ENCODE peak calls at places on chromosomes 13 and 19, in seven cellular contexts. C is CD8-positive, alpha-beta T cell; J is astrocyte of the cerebellum; G is fibroblast of mammary gland; I is cardiac muscle cell; X is cardiac fibroblast; V is choroid plexus epithelial cell. N is an unnamed sample.

GRCh38 chr13:56670563-56670962 is 470.2 kb upstream of the PRR20A start:
- DNase-seq in J (no peak), G (no peak), X (no peak), I (no peak), V (no peak), C (no peak), N (no peak)

GRCh38 chr19:17402982-17403855 is 2.2 kb downstream of the BST2 start:
- DNase-seq in V (peak; percentile 46), X (no peak), J (no peak), G (no peak), C (no peak), I (peak; percentile 75), N (no peak)

GRCh38 chr19:42023121-42023942 is 29.3 kb upstream of the ATP1A3 start:
- DNase-seq in J (no peak), C (no peak), X (peak; percentile 38), G (peak; percentile 11), V (peak; percentile 50), I (peak; percentile 29), N (peak; percentile 30)

GRCh38 chr13:44575741-44576395 is at the start of gene TSC22D1:
- DNase-seq in G (peak; percentile 51), C (peak; percentile 79), I (peak; percentile 57), V (peak; percentile 71), X (peak; percentile 62), J (no peak), N (peak; percentile 61)

GRCh38 chr19:8023371-8023770 is 17.9 kb upstream of the ELAVL1 start:
- DNase-seq in V (no peak), G (no peak), J (no peak), X (no peak), C (no peak), I (no peak), N (no peak)

GRCh38 chr13:64164435-64164834 is 2748.8 kb upstream of the PCDH20 start:
- DNase-seq in J (no peak), I (no peak), G (no peak), V (no peak), X (no peak), C (no peak), N (no peak)

GRCh38 chr19:20664917-20665781 is 3.8 kb upstream of the ZNF626 start:
- DNase-seq in I (peak; percentile 29), X (peak; percentile 34), V (peak; percentile 44), G (peak; percentile 6), C (no peak), J (no peak), N (no peak)

GRCh38 chr13:30033681-30034447 is 183.4 kb upstream of the UBL3 start:
- DNase-seq in V (peak; percentile 39), I (peak; percentile 46), C (no peak), J (peak; percentile 62), G (peak; percentile 96), X (peak; percentile 93), N (no peak)

GRCh38 chr19:55406869-55407624 is 541 bp downstream of the UBE2S start:
- DNase-seq in J (no peak), X (peak; percentile 43), V (peak; percentile 48), C (no peak), I (peak; percentile 56), G (peak; percentile 41), N (no peak)

GRCh38 chr19:21655540-21656126 is 111.7 kb downstream of the ZNF100 start:
- DNase-seq in G (no peak), C (no peak), X (no peak), J (no peak), I (no peak), V (no peak), N (no peak)

GRCh38 chr19:2355168-2356035 is 4.7 kb upstream of the TMPRSS9 start:
- DNase-seq in G (peak; percentile 15), I (no peak), X (no peak), J (no peak), C (no peak), V (no peak), N (no peak)

GRCh38 chr19:35266904-35267817 is 1.6 kb upstream of the USF2 start:
- DNase-seq in X (no peak), I (no peak), G (peak; percentile 7), C (peak; percentile 68), V (peak; percentile 38), J (no peak), N (peak; percentile 65)

GRCh38 chr19:9362905-9363304 is at the start of gene ZNF177:
- DNase-seq in X (peak; percentile 4), I (no peak), G (no peak), J (no peak), V (peak; percentile 4), C (no peak), N (no peak)

DNA sequence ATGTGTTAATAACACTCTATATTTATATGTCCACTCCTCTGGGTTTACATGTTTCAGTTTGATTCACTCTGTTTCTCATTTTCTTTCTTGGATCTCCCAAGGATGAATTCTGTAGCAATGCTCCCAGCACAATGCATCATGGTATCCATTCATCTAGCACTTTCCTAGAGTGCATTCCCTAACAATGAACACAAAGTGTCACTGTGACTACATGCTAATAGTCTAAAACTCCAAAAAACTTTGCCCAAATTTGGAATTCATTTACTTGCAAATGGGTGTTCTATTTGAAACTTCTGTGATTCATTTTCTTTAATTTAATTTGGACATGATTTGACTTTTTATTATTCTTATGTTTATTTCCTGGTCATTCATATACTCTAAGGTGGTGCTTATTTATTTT is 286.3 kb downstream of the POU4F1 start:
- DNase-seq in G (no peak), C (no peak), I (peak; percentile 22), X (peak; percentile 38), J (no peak), V (no peak), N (no peak)
- TF ChIP-seq CTCF in G (peak; percentile 16), C (no peak), I (peak; percentile 20), X (peak; percentile 44), J (peak; percentile 35), V (no peak), N (peak; percentile 37)

DNA sequence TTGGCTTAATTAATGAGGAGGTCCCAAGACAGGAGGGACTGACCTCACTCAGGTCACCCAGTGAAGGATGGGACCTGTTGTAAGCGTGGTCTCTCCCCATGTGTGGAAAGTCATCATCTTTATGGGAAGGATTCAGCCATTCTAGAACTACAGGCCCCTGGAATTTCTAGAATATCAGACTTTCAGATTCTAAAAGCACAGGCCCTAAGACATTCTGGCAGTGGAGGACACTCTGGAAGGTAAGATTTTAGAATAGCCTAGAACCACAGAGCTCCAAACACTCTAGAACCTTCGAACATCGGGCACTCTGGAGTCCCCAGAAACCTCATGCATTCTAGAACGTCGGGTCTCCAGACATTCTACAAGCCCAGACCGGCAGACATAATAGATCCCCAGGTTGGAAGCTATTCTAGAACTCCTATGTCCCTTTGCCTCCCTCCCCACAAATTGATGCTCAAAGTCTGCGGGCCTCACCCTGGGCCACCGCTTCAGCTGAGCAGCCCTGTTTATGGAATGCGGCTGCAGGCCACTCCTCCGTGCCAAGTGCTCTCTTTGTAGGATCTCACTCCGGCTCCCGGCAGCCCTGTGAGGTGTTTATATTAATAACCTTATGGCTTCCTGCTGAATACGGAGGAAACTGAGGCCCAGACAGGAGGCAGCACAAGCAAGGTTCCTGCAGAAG is 1.9 kb upstream of the KLK15 start:
- DNase-seq in G (no peak), J (no peak), I (peak; percentile 27), X (peak; percentile 6), C (no peak), V (peak; percentile 5), N (no peak)
- H3K4me3 ChIP-seq in G (peak overlapping the region; percentile 48), J (peak overlapping the region; percentile 49), I (peak overlapping the region; percentile 50), X (peak overlapping the region; percentile 58), C (peak overlapping the region; percentile 55), V (peak overlapping the region; percentile 65), N (peak overlapping the region; percentile 63)

GRCh38 chr19:50155520-50156109 is 7.5 kb downstream of the IZUMO2 start:
- DNase-seq in G (no peak), J (no peak), I (no peak), C (no peak), X (no peak), V (no peak), N (no peak)
- TF ChIP-seq CTCF in G (no peak), J (no peak), I (no peak), C (no peak), X (no peak), V (no peak), N (peak; percentile 43)

GRCh38 chr19:16366056-16366432 is 41.4 kb downstream of the KLF2 start:
- DNase-seq in C (peak; percentile 68), J (no peak), G (no peak), X (no peak), V (no peak), I (no peak), N (no peak)
- H3K4me3 ChIP-seq in C (peak overlapping the region; percentile 47), J (no peak overlapping the region), G (no peak overlapping the region), X (no peak overlapping the region), V (no peak overlapping the region), I (no peak overlapping the region), N (no peak overlapping the region)

GRCh38 chr13:92896842-92897241 is 329.8 kb upstream of the GPC6 start:
- DNase-seq in J (peak; percentile 8), X (peak; percentile 25), C (no peak), G (peak; percentile 27), V (peak; percentile 75), I (peak; percentile 49), N (no peak)
- TF ChIP-seq CTCF in J (peak; percentile 15), X (no peak), C (no peak), G (no peak), V (peak; percentile 46), I (peak; percentile 25), N (no peak)

GRCh38 chr19:30227661-30228112 is 144.5 kb upstream of the ZNF536 start:
- DNase-seq in V (peak; percentile 50), X (peak; percentile 53), G (peak; percentile 12), C (no peak), J (peak; percentile 5), I (peak; percentile 87), N (peak; percentile 65)
- H3K4me3 ChIP-seq in V (peak overlapping the region; percentile 51), X (peak overlapping the region; percentile 54), G (no peak overlapping the region), C (peak overlapping the region; percentile 41), J (peak overlapping the region; percentile 47), I (peak overlapping the region; percentile 45), N (peak overlapping the region; percentile 66)

GRCh38 chr19:47693489-47693888 is 19.7 kb upstream of the EHD2 start:
- DNase-seq in I (no peak), G (no peak), J (no peak), C (no peak), V (no peak), X (no peak), N (no peak)
- TF ChIP-seq CTCF in I (peak; percentile 7), G (no peak), J (no peak), C (no peak), V (no peak), X (no peak), N (no peak)

GRCh38 chr19:29665215-29665825 is at the start of gene PLEKHF1:
- DNase-seq in G (peak; percentile 68), J (no peak), X (peak; percentile 71), I (peak; percentile 92), V (peak; percentile 70), C (peak; percentile 86), N (peak; percentile 92)

GRCh38 chr19:29667941-29668340 is 2.7 kb downstream of the PLEKHF1 start:
- DNase-seq in J (no peak), I (no peak), G (no peak), V (no peak), X (no peak), C (peak; percentile 81), N (no peak)

GRCh38 chr19:29665826-29666633 is 769 bp downstream of the PLEKHF1 start:
- DNase-seq in X (peak; percentile 54), J (no peak), C (peak; percentile 54), G (peak; percentile 85), V (no peak), I (peak; percentile 22), N (no peak)

GRCh38 chr19:29667390-29667783 is 2.1 kb downstream of the PLEKHF1 start:
- DNase-seq in I (no peak), J (no peak), X (no peak), C (no peak), G (no peak), V (no peak), N (no peak)

GRCh38 chr19:29666634-29667389 is 1.6 kb downstream of the PLEKHF1 start:
- DNase-seq in G (peak; percentile 76), J (peak; percentile 73), I (peak; percentile 81), C (peak; percentile 57), X (peak; percentile 68), V (peak; percentile 84), N (no peak)
- H3K4me3 ChIP-seq in G (peak overlapping the region; percentile 80), J (peak overlapping the region; percentile 90), I (peak overlapping the region; percentile 45), C (peak overlapping the region; percentile 91), X (peak overlapping the region; percentile 70), V (peak overlapping the region; percentile 81), N (peak overlapping the region; percentile 90)

N was measured in GM06990.